ENCODE peak calls at places on chromosomes 13 and 19, in five cellular contexts. F, T, B, H and E are unnamed samples.

GRCh38 chr19:11540642-11541041 is 2.0 kb downstream of the CNN1 start:
- DNase-seq in F (no peak), T (no peak), B (no peak), H (no peak), E (no peak)

GRCh38 chr13:79447141-79447540 is 33.8 kb upstream of the NDFIP2 start:
- DNase-seq in F (no peak), T (no peak), B (no peak), H (no peak), E (no peak)

GRCh38 chr13:40221460-40222201 is 444.8 kb downstream of the FOXO1 start:
- DNase-seq in F (no peak), T (peak; percentile 37), B (peak; percentile 28), H (peak; percentile 90), E (no peak)

GRCh38 chr13:80274643-80275042 is 66.3 kb downstream of the SPRY2 start:
- DNase-seq in F (no peak), T (no peak), B (no peak), H (no peak), E (no peak)

GRCh38 chr13:90690458-90691063 is 656.9 kb upstream of the MIR17HG start:
- DNase-seq in F (no peak), T (peak; percentile 71), B (no peak), H (peak; percentile 86), E (no peak)

GRCh38 chr13:37306778-37307544 is 201.5 kb upstream of the CSNK1A1L start:
- DNase-seq in F (no peak), T (peak; percentile 93), B (no peak), H (peak; percentile 99), E (no peak)

GRCh38 chr13:89227356-89227755 is 1556.2 kb downstream of the SLITRK5 start:
- DNase-seq in F (no peak), T (no peak), B (no peak), H (peak; percentile 40), E (no peak)

GRCh38 chr13:34369925-34370324 is 552.0 kb downstream of the RFC3 start:
- DNase-seq in F (no peak), T (no peak), B (no peak), H (no peak), E (no peak)

GRCh38 chr19:55304980-55305379 is 20.2 kb downstream of the TMEM150B start:
- DNase-seq in F (no peak), T (no peak), B (no peak), H (no peak), E (no peak)

GRCh38 chr13:30735025-30735967 is at the start of gene ALOX5AP:
- DNase-seq in F (no peak), T (no peak), B (peak; percentile 44), H (no peak), E (no peak)

GRCh38 chr13:111944171-111944583 is 122.8 kb upstream of the SOX1 start:
- DNase-seq in F (no peak), T (no peak), B (no peak), H (no peak), E (no peak)

GRCh38 chr19:41945135-41945766 is 13.9 kb downstream of the RABAC1 start:
- DNase-seq in F (no peak), T (no peak), B (peak; percentile 83), H (no peak), E (no peak)

GRCh38 chr19:50016225-50016807 is 8.9 kb downstream of the VRK3 start:
- DNase-seq in F (no peak), T (no peak), B (no peak), H (no peak), E (no peak)

GRCh38 chr19:40269216-40269940 is 15.8 kb downstream of the AKT2 start:
- DNase-seq in F (no peak), T (no peak), B (no peak), H (no peak), E (no peak)
- H3K27ac ChIP-seq in F (no peak overlapping the region), T (peak overlapping the region; percentile 58), B (no peak overlapping the region), H (no peak overlapping the region), E (no peak overlapping the region)

GRCh38 chr19:14514215-14514871 is 3.9 kb downstream of the DNAJB1 start:
- DNase-seq in F (no peak), T (no peak), B (no peak), H (no peak), E (no peak)
- H3K27ac ChIP-seq in F (no peak overlapping the region), T (no peak overlapping the region), B (no peak overlapping the region), H (peak overlapping the region; percentile 28), E (peak overlapping the region; percentile 28)

DNA sequence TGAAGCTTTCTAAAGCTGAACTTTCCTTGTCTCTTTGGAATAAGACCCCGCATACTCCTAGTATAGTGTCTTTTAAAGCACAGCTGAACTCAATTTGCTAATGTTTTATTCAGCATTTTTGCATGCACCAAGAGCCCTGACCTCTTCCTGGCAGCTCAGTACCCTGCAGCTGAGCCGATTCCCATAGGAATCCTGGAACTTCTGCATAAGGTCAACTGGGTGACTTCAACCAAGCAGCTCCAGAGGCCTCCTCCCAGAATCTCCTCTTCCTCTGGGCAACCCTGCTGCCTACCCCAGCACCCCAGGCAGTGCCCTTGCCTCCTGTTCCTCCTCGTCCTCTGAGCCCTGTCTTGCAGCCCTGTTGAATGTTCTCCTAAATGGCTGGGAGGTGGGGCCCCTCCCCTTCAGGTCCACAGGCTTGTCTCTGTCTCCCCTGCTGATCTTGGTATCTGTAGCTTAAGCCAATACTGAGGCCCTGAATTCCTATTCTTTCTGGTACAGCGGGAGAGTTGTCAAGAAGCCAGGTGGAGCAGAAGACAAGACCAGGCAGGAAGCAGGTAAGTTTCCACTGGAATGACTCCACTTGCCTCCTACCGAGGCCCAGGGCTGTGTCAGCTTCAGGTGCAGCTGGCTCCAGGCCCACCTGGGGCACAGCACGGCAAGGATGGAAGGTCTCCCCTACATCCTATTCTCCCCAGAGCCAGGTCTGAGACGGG is 23.6 kb upstream of the CCDC124 start:
- DNase-seq in F (no peak), T (no peak), B (no peak), H (no peak), E (no peak)
- H3K27ac ChIP-seq in F (no peak overlapping the region), T (no peak overlapping the region), B (no peak overlapping the region), H (no peak overlapping the region), E (peak overlapping the region; percentile 56)

DNA sequence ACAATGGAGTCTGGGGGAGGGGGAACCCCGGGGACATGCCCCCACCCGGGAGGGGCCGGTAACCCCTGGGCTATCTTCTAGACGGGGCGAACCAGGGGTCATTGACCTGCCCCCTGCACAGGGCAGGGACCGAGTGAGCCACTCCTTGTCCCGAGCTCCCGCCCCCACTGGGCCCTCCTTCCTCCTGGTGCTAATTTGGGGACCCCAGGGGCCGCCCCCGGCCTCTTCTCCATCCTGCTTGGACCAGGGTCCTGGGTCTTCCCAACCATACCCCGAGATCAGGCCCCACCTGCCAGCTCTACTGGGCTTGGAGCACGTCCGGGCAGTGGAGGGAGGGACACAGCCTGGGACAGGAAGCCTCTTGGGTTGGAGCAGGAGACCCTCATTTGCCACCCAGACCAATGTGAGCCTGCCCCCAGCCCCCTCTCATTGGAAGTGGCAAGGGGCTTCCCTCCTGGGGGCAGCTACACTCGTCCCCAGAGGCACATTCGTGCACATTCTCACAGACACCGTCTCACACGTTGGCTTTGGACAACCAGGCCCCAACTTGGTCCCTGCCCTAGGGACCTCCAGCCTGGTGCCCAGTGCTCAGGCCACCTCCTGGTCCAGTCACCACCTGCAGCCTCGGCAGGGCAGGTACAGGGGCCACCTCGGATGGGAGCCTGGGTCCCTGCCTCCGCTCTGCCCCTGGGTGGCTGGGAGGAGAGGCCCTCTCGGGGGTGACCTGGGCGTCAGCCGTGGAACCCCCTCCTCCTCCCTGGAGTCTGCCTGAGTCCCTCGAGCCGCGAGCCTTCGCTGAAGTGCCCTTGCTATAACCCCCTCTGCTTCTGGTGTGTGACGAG is 3.3 kb upstream of the MISP start:
- DNase-seq in F (no peak), T (no peak), B (no peak), H (no peak), E (no peak)
- H3K27ac ChIP-seq in F (no peak overlapping the region), T (no peak overlapping the region), B (peak overlapping the region; percentile 93), H (no peak overlapping the region), E (no peak overlapping the region)

DNA sequence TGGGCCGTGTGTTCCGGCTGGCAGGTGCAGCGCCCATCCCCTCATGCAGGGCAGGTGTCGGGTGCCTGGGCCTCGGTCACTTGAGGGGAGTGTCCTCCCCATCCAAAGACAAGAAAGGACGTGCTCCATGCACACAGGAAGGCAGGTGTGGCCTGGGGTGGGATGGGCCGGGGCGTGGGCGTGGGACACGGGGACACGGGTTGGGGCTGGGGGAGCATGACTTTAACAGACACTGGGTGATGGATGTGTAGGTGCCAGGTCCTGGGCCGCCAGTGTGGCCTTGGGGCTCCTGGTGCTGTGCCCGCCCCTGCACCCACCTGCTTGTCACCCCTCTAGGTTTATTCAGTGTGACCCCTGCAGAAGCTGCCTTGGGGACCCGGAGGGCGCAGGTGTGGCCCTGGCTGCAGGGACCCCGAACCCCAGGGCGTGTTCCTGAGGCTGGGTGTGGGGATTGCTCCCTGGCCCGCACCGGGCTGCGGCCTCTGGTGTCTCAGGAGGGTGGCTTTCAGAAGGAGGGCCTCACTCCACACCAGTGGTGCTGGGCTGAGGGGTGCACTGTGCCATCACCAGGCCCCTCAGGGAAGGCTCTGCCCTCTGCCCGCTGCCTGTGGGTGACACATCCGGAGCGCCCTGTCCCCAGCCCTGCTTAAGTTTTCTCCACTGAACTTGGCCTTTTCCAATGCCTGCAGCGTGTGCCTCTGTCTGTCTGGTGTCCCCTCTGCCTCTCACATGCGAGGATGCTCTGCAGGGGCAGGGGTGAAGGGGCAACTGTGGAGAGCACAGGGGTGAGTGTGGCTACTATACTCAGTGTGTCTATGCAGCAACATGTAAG is 5.2 kb downstream of the TMEM255B start:
- DNase-seq in F (peak; percentile 60), T (no peak), B (no peak), H (no peak), E (no peak)
- H3K27ac ChIP-seq in F (no peak overlapping the region), T (no peak overlapping the region), B (no peak overlapping the region), H (no peak overlapping the region), E (no peak overlapping the region)

DNA sequence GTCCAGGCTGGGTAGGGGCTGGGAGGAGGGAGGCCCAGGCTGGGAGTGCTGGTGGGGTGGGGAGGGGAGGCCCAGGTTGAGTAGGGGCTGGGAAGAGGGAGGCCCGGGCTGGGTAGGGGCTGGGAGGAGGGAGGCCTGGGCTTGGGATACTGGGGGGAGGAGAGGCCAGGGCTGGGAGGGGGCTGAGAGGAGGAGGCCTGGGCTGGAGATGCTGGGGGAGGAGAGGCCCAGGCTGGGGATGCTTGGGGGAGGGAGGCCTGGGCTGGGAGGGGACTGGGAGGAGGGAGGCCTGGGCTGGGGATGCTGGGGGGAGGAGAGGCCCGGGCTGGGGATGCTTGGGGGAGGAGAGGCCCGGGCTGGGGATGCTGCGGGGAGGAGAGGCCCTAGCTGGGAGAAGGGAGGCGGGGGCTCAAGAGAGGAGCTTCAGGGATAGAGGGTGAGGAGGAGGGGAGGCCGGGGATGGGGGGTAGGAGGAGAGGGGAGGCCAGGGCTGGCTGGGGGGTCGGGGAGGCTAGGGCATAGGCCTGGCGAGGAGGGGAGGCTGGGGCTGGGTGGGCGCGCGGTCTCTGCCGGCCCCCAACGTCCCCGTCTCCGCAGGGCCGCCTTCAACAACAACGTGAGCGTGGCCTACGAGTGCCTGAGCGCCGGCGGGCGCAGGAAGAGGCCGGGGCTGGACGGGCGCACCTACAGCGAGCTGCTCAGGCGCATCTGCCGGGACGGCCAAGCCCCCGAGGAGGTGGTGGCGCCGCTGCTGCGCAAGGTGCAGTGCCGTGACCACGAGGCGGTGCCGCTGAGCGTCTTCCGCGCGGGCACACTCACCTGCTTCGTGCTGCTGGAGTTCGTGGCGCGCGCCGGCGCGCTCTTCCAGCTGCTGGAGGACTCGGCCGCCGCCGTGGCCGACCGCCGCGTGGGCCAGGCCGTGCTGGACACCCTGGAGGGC is 11.3 kb downstream of the TPGS1 start:
- DNase-seq in F (no peak), T (no peak), B (peak; percentile 40), H (no peak), E (no peak)
- H3K27ac ChIP-seq in F (no peak overlapping the region), T (no peak overlapping the region), B (no peak overlapping the region), H (no peak overlapping the region), E (no peak overlapping the region)

DNA sequence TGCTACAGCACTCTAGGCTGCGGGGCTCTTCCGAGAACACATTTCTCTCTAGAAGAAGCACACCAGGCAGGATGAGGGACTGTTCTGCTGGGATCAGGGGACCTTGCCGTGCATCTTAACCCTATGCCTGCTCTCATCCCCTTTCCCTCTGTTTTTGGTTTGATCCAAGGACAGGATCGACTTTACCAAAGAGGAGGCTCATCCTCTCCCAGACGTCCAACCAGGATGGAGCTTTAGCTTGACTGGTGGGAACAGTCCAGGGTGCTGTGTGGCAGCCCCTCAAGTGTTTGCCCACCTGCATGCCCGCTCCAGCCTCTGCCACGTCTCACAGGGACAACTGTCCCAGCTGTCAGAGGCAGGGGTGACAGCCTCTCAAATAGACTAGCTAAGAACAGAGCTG is 42.3 kb upstream of the KCTD15 start:
- DNase-seq in F (no peak), T (no peak), B (no peak), H (no peak), E (no peak)
- H3K27ac ChIP-seq in F (no peak overlapping the region), T (no peak overlapping the region), B (no peak overlapping the region), H (no peak overlapping the region), E (no peak overlapping the region)